ENCODE peak calls at places on chromosomes 4 and X, in six cellular contexts. B is body of pancreas; Y is neural progenitor cell; V is dorsolateral prefrontal cortex; F is stimulated activated CD4-positive, alpha-beta T cell treated with anti-CD3 and anti-CD28 coated beads, Interleukin-4, amount 100 ng/mL, for 48 hours; L is hippocampal formation. P is an unnamed sample.

GRCh38 chr4:139523076-139523475 is 32.9 kb downstream of the SETD7 start:
- DNase-seq in V (peak), F (no peak), B (no peak), Y (no peak), L (no peak), P (no peak)

GRCh38 chrX:15877380-15877779 is 22.8 kb upstream of the AP1S2 start:
- DNase-seq in Y (no peak), V (no peak), F (no peak), B (no peak), L (no peak), P (no peak)

GRCh38 chr4:13642576-13642975 is 15.1 kb upstream of the BOD1L1 start:
- DNase-seq in F (no peak), Y (no peak), V (no peak), B (no peak), L (no peak), P (no peak)

GRCh38 chrX:47138171-47138570 is 6.3 kb downstream of the NDUFB11 start:
- DNase-seq in L (no peak), F (no peak), Y (no peak), V (no peak), B (no peak), P (no peak)

GRCh38 chr4:77044458-77045124 is 31.2 kb downstream of the CCNI start:
- DNase-seq in F (no peak), B (no peak), L (peak), Y (peak), V (no peak), P (no peak)

GRCh38 chr4:152514356-152514755 is 21.5 kb downstream of the FBXW7 start:
- DNase-seq in F (no peak), L (no peak), B (no peak), Y (no peak), V (no peak), P (no peak)

GRCh38 chr4:1001561-1002130 is 8.4 kb upstream of the SLC26A1 start:
- DNase-seq in B (no peak), Y (no peak), F (no peak), V (no peak), L (no peak), P (no peak)

GRCh38 chr4:2065106-2065930 is 6.2 kb downstream of the NAT8L start:
- DNase-seq in F (no peak), B (no peak), V (no peak), L (no peak), Y (no peak), P (no peak)

GRCh38 chr4:188484256-188484655 is 345.0 kb downstream of the TRIML1 start:
- DNase-seq in Y (peak), L (no peak), F (no peak), V (no peak), B (no peak), P (no peak)

GRCh38 chrX:129323115-129323514 is 200.2 kb downstream of the SMARCA1 start:
- DNase-seq in V (no peak), F (no peak), Y (no peak), B (no peak), L (no peak), P (no peak)

GRCh38 chr4:114509340-114509739 is 89.3 kb upstream of the UGT8 start:
- DNase-seq in Y (no peak), L (peak), V (no peak), F (no peak), B (no peak), P (no peak)

GRCh38 chrX:1851527-1851926 is 236.7 kb downstream of the ASMT start:
- DNase-seq in F (no peak), Y (no peak), L (no peak), B (no peak), V (no peak), P (no peak)

GRCh38 chr4:26141101-26141830 is 179.5 kb upstream of the RBPJ start:
- DNase-seq in L (no peak), V (no peak), B (no peak), F (no peak), Y (peak), P (no peak)

GRCh38 chrX:15653961-15654360 is 10.6 kb downstream of the CLTRN start:
- DNase-seq in B (no peak), L (no peak), Y (peak), F (no peak), V (no peak), P (no peak)

GRCh38 chr4:82643994-82644730 is 82.4 kb upstream of the TMEM150C start:
- DNase-seq in F (no peak), B (no peak), V (no peak), L (no peak), Y (no peak), P (no peak)

GRCh38 chr4:56861365-56861764 is 39.9 kb upstream of the SPINK2 start:
- DNase-seq in B (no peak), Y (peak), F (no peak), L (no peak), V (no peak), P (no peak)

GRCh38 chrX:129478516-129478915 is 44.8 kb downstream of the SMARCA1 start:
- DNase-seq in V (no peak), B (no peak), L (no peak), Y (no peak), F (no peak), P (no peak)

GRCh38 chr4:156686120-156686519 is 285.5 kb downstream of the PDGFC start:
- DNase-seq in B (no peak), V (no peak), F (no peak), L (no peak), Y (no peak), P (no peak)

GRCh38 chr4:60989141-60989540 is 211.0 kb upstream of the ADGRL3 start:
- DNase-seq in V (no peak), F (no peak), L (no peak), B (no peak), Y (no peak), P (no peak)

GRCh38 chr4:48653217-48654014 is 126.7 kb downstream of the FRYL start:
- DNase-seq in V (peak), F (peak), Y (peak), B (peak), L (peak), P (peak)

GRCh38 chr4:186775867-186776266 is 52.2 kb upstream of the FAT1 start:
- DNase-seq in F (no peak), V (no peak), L (no peak), Y (no peak), B (no peak), P (no peak)

GRCh38 chrX:152445926-152446325 is 5.2 kb downstream of the GABRA3 start:
- DNase-seq in Y (no peak), F (no peak), L (no peak), V (no peak), B (no peak), P (no peak)

GRCh38 chr4:172356002-172356401 is 542.8 kb downstream of the GALNTL6 start:
- DNase-seq in V (no peak), Y (no peak), F (no peak), B (no peak), L (no peak), P (no peak)

GRCh38 chrX:129697204-129697829 is 41.5 kb upstream of the XPNPEP2 start:
- DNase-seq in L (no peak), F (no peak), Y (no peak), B (no peak), V (no peak), P (no peak)